ENCODE peak calls at places on chromosome 17, in six cellular contexts. J is K562, Z is GM12892, K is GM12878, Y is HepG2, D is H1. L is an unnamed sample.

GRCh38 chr17:42050360-42051012 is at the start of gene C17orf113:
- DNase-seq in J (peak; percentile 93), Z (peak; percentile 74), K (no peak), Y (peak; percentile 51), D (peak; percentile 76), L (peak; percentile 71)

GRCh38 chr17:6269474-6269873 is 165.4 kb downstream of the AIPL1 start:
- DNase-seq in J (peak; percentile 20), Z (no peak), K (no peak), Y (no peak), D (peak; percentile 80), L (peak; percentile 35)

GRCh38 chr17:56160395-56160889 is 7.2 kb downstream of the ANKFN1 start:
- DNase-seq in J (no peak), Z (no peak), K (no peak), Y (no peak), D (no peak), L (no peak)

GRCh38 chr17:3747805-3748204 is 24.1 kb downstream of the HASPIN start:
- DNase-seq in J (no peak), Z (no peak), K (no peak), Y (peak; percentile 61), D (no peak), L (no peak)

GRCh38 chr17:61318684-61319098 is 81.0 kb upstream of the TBX2 start:
- DNase-seq in J (no peak), Z (no peak), K (no peak), Y (peak; percentile 42), D (no peak), L (no peak)

GRCh38 chr17:33192961-33193911 is 99.9 kb downstream of the ASIC2 start:
- DNase-seq in J (no peak), Z (no peak), K (no peak), Y (no peak), D (peak; percentile 55), L (no peak)

GRCh38 chr17:1462164-1463112 is 6.4 kb upstream of the CRK start:
- DNase-seq in J (no peak), Z (no peak), K (no peak), Y (no peak), D (no peak), L (no peak)

GRCh38 chr17:3867106-3867505 is 21.1 kb upstream of the NCBP3 start:
- DNase-seq in J (no peak), Z (no peak), K (no peak), Y (no peak), D (no peak), L (no peak)

GRCh38 chr17:75808905-75809621 is 24.5 kb downstream of the UNK start:
- DNase-seq in J (no peak), Z (no peak), K (peak; percentile 57), Y (no peak), D (no peak), L (peak; percentile 30)

GRCh38 chr17:51385208-51385607 is 124.9 kb downstream of the UTP18 start:
- DNase-seq in J (no peak), Z (no peak), K (no peak), Y (no peak), D (no peak), L (no peak)

GRCh38 chr17:412211-413015 is 59.8 kb upstream of the RPH3AL start:
- DNase-seq in J (peak; percentile 24), Z (no peak), K (no peak), Y (peak; percentile 55), D (peak; percentile 54), L (no peak)

GRCh38 chr17:17182601-17183136 is 23.5 kb downstream of the PLD6 start:
- DNase-seq in J (no peak), Z (no peak), K (no peak), Y (no peak), D (no peak), L (no peak)

GRCh38 chr17:7932949-7933348 is 943 bp downstream of the CNTROB start:
- DNase-seq in J (peak; percentile 66), Z (peak; percentile 52), K (no peak), Y (peak; percentile 21), D (peak; percentile 46), L (no peak)

GRCh38 chr17:75636381-75637142 is 3.3 kb downstream of the SMIM5 start:
- DNase-seq in J (no peak), Z (no peak), K (no peak), Y (no peak), D (peak; percentile 44), L (no peak)

GRCh38 chr17:50426814-50427787 is 1.1 kb downstream of the ACSF2 start:
- DNase-seq in J (peak; percentile 59), Z (no peak), K (no peak), Y (peak; percentile 78), D (peak; percentile 66), L (no peak)

GRCh38 chr17:63697341-63698286 is 2.3 kb downstream of the LIMD2 start:
- DNase-seq in J (peak; percentile 48), Z (peak; percentile 61), K (peak; percentile 82), Y (peak; percentile 45), D (peak; percentile 82), L (no peak)

GRCh38 chr17:82003411-82004381 is 19.0 kb downstream of the CENPX start:
- DNase-seq in J (no peak), Z (no peak), K (no peak), Y (peak; percentile 92), D (peak; percentile 51), L (no peak)

GRCh38 chr17:75428775-75429469 is 23.4 kb upstream of the GRB2 start:
- DNase-seq in J (no peak), Z (no peak), K (no peak), Y (peak; percentile 67), D (no peak), L (no peak)

GRCh38 chr17:7184647-7185046 is 5.5 kb upstream of the ASGR1 start:
- DNase-seq in J (no peak), Z (no peak), K (no peak), Y (no peak), D (no peak), L (no peak)

GRCh38 chr17:48981927-48982539 is 13.6 kb upstream of the GIP start:
- DNase-seq in J (no peak), Z (no peak), K (no peak), Y (no peak), D (peak; percentile 8), L (no peak)

GRCh38 chr17:58267347-58268324 is 13.1 kb downstream of the MPO start:
- DNase-seq in J (no peak), Z (no peak), K (no peak), Y (no peak), D (peak; percentile 33), L (no peak)

GRCh38 chr17:50037321-50038107 is 18.4 kb upstream of the ITGA3 start:
- DNase-seq in J (no peak), Z (no peak), K (no peak), Y (no peak), D (no peak), L (no peak)

GRCh38 chr17:4951486-4951885 is 567 bp downstream of the ENO3 start:
- DNase-seq in J (no peak), Z (no peak), K (no peak), Y (no peak), D (no peak), L (no peak)

GRCh38 chr17:59839646-59840328 is 53.0 kb downstream of the TUBD1 start:
- DNase-seq in J (no peak), Z (no peak), K (no peak), Y (no peak), D (no peak), L (no peak)

GRCh38 chr17:49924116-49924515 is 44.9 kb upstream of the DLX4 start:
- DNase-seq in J (no peak), Z (no peak), K (no peak), Y (no peak), D (no peak), L (no peak)

GRCh38 chr17:79789943-79790804 is 6.7 kb downstream of the CBX8 start:
- DNase-seq in J (peak; percentile 80), Z (peak; percentile 91), K (no peak), Y (no peak), D (no peak), L (peak; percentile 88)

GRCh38 chr17:49680314-49680713 is 2.4 kb upstream of the SPOP start:
- DNase-seq in J (no peak), Z (no peak), K (no peak), Y (no peak), D (no peak), L (no peak)

GRCh38 chr17:19630651-19631050 is 17.9 kb upstream of the ALDH3A2 start:
- DNase-seq in J (no peak), Z (no peak), K (no peak), Y (no peak), D (no peak), L (no peak)

GRCh38 chr17:58311429-58311894 is 17.1 kb downstream of the TSPOAP1 start:
- DNase-seq in J (no peak), Z (no peak), K (no peak), Y (no peak), D (peak; percentile 38), L (peak; percentile 14)

GRCh38 chr17:34337701-34338100 is 18.5 kb downstream of the CCL8 start:
- DNase-seq in J (no peak), Z (no peak), K (no peak), Y (no peak), D (no peak), L (no peak)

GRCh38 chr17:72259977-72260376 is 139.2 kb downstream of the SOX9 start:
- DNase-seq in J (no peak), Z (no peak), K (no peak), Y (no peak), D (no peak), L (no peak)

GRCh38 chr17:73343168-73343634 is 31.4 kb upstream of the CDC42EP4 start:
- DNase-seq in J (peak; percentile 63), Z (no peak), K (no peak), Y (no peak), D (peak; percentile 81), L (no peak)
- TF ChIP-seq POLR2AphosphoS5 in J (no peak), Z (no peak), K (no peak), Y (no peak), D (peak; percentile 40), L (no peak)

DNA sequence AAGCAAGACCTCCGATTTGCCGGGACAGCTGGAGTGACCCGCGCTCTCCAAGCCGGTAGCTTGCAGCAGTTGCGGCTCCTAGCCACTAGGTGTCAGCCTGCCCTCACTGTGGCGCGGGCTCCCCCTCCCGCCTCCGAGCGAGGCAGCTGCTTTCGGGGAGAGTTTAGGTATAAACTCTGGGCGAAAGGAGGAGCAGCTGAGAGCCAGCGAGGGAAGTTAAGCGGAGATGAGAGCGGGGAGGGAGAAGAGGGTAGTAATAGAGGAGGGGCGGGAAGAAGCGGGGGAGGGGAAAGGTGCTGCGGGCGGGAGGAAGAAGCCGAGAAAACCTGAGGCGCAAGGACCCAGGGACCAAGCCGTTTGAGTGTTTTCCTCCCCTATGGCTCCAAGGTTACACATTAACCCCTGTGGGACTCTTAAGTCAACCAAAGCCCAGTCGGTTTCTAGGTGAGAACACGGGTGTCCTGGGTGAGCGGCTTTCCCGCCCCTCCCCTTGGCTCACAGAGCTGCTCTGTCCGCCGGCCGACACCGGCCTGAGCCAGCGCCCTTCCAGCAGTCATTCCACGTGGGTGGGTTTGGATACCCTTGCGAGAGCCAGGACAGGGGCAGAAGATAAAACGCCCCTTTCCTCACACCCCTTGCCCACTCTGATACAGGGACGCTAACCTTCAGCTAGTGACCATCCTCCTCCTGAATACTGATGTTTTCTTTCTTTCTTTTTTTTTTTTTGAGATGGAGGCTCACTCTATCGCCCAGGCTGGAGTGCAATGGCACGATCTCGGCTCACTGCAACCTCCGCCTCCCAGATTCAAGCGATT is 1.1 kb upstream of the TLCD1 start:
- DNase-seq in J (peak; percentile 76), Z (peak; percentile 80), K (peak; percentile 85), Y (peak; percentile 96), D (peak; percentile 98), L (peak; percentile 81)
- TF ChIP-seq POLR2A in J (peak; percentile 7), Z (no peak), K (peak; percentile 71), Y (peak; percentile 53), D (peak; percentile 69), L (peak; percentile 39)

GRCh38 chr17:73952498-73953205 is 250.8 kb upstream of the RPL38 start:
- DNase-seq in J (peak; percentile 58), Z (no peak), K (no peak), Y (no peak), D (peak; percentile 73), L (peak; percentile 44)
- TF ChIP-seq TAF1 in J (no peak), Z (no peak), K (no peak), Y (no peak), D (peak; percentile 35), L (no peak)

GRCh38 chr17:78449983-78450382 is 71.5 kb downstream of the PGS1 start:
- DNase-seq in J (no peak), Z (no peak), K (no peak), Y (no peak), D (no peak), L (no peak)
- TF ChIP-seq POLR2AphosphoS5 in J (no peak), Z (no peak), K (no peak), Y (no peak), D (no peak), L (no peak)

L was measured in GM12891.